ENCODE peak calls at places on chromosomes 16 and 17, in four cellular contexts. J, Q, T and G are unnamed samples. For H3K36me3, the result is how much of the 10 kb centered on the place peaks cover.

GRCh38 chr17:78655251-78655940 is 78.2 kb upstream of the DNAH17 start:
- DNase-seq in J (no peak), Q (no peak), T (no peak), G (no peak)

GRCh38 chr17:74217036-74217725 is 3.8 kb downstream of the TTYH2 start:
- DNase-seq in J (no peak), Q (no peak), T (no peak), G (no peak)

GRCh38 chr16:17313085-17313611 is 157.6 kb downstream of the XYLT1 start:
- DNase-seq in J (no peak), Q (no peak), T (no peak), G (no peak)

GRCh38 chr16:86219655-86220445 is 290.5 kb upstream of the FOXF1 start:
- DNase-seq in J (no peak), Q (no peak), T (no peak), G (no peak)

GRCh38 chr17:62791235-62792121 is 16.6 kb downstream of the MARCHF10 start:
- DNase-seq in J (no peak), Q (no peak), T (no peak), G (no peak)

GRCh38 chr16:55272787-55273186 is 51.2 kb upstream of the IRX6 start:
- DNase-seq in J (no peak), Q (no peak), T (no peak), G (no peak)

GRCh38 chr17:42056634-42057033 is 6.2 kb upstream of the C17orf113 start:
- DNase-seq in J (no peak), Q (no peak), T (no peak), G (no peak)

GRCh38 chr16:25007284-25007984 is 7.7 kb downstream of the ARHGAP17 start:
- DNase-seq in J (no peak), Q (no peak), T (no peak), G (no peak)

GRCh38 chr17:67027031-67027628 is 17.2 kb upstream of the CACNG1 start:
- DNase-seq in J (no peak), Q (no peak), T (no peak), G (no peak)

GRCh38 chr17:1164935-1165556 is 14.7 kb downstream of the ABR start:
- DNase-seq in J (no peak), Q (no peak), T (no peak), G (no peak)

GRCh38 chr17:68197997-68198930 is 49.6 kb upstream of the AMZ2 start:
- DNase-seq in J (no peak), Q (no peak), T (no peak), G (no peak)

GRCh38 chr17:39271546-39271945 is 45.8 kb upstream of the STAC2 start:
- DNase-seq in J (no peak), Q (no peak), T (no peak), G (no peak)

GRCh38 chr17:39276113-39276512 is 50.4 kb upstream of the STAC2 start:
- DNase-seq in J (no peak), Q (no peak), T (no peak), G (no peak)

DNA sequence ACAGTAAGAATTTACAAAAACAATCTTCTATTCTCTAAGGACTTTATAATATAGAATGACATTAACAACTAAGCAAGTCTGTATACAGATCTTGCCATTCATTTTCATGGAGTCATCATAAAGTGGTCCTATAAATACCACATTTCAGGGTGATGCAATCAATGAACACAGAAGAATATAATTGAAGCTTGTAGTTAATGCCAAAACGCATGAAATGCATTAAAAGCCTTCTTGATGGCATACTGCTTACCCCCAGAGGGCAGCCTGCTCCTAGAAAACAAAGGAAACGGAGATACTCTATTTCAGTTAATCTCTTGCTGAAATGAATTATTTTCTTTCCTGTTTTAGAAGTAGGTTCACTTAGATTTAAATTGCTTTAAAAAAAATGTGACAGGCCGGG is 45.2 kb upstream of the STAC2 start:
- DNase-seq in J (no peak), Q (no peak), T (no peak), G (peak)
- TF ChIP-seq YY1 in J (no peak), Q (no peak), T (no peak), G (no peak)

DNA sequence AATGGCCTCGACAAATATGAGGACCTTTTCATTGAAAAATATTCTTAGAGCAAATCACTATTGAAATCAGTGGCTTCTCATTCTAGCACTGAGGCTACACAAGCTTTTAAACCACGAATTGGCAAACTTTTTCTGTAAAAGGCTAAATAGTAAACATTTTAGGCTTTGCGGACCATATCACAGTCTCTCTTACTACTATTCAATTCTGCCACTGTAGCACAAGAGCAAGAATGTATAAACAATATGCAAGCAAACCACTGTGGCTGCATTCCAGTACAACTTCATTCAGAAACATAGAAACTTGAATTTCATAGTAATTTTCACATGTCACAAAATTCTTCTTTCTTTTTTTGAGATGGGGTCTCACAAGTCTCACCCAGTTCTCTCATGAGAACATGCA is 49.1 kb downstream of the PHLPP2 start:
- DNase-seq in J (no peak), Q (no peak), T (no peak), G (no peak)
- H3K36me3 ChIP-seq in J (under half), Q (under half), T (under half), G (under half)

DNA sequence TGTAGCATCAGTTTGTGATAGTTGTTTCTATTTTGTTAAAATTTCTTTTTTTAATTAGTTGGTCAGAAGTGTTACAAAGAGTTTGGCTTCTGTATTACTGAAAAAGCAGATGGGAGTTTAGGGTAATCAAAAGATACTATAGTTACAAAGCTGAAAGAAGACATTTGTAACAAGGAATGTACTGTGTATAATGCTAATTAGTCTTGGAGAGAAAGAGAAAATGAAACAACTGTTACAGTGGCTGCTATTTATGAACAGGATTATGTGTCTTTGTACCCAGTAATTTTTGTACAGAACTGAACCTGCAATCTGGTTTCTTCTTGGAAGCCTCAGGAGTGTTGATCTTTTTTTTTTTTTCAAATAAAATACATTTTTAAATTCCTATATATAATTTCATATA is 14.3 kb downstream of the GDPD1 start:
- DNase-seq in J (no peak), Q (no peak), T (no peak), G (no peak)
- TF ChIP-seq FOSL1 in J (no peak), Q (no peak), T (no peak), G (no peak)

GRCh38 chr17:18958611-18959010 is 6.6 kb downstream of the SLC5A10 start:
- DNase-seq in J (no peak), Q (no peak), T (no peak), G (no peak)
- TF ChIP-seq YY1 in J (no peak), Q (no peak), T (no peak), G (no peak)

GRCh38 chr17:50076221-50076590 is 18.9 kb upstream of the PDK2 start:
- DNase-seq in J (no peak), Q (no peak), T (no peak), G (no peak)

GRCh38 chr17:50072925-50073324 is 17.0 kb downstream of the ITGA3 start:
- DNase-seq in J (no peak), Q (no peak), T (no peak), G (no peak)

GRCh38 chr17:50074227-50074626 is 18.3 kb downstream of the ITGA3 start:
- DNase-seq in J (no peak), Q (no peak), T (no peak), G (no peak)

GRCh38 chr17:50076591-50077235 is 18.4 kb upstream of the PDK2 start:
- DNase-seq in J (no peak), Q (no peak), T (peak), G (no peak)

GRCh38 chr17:50075446-50076032 is 19.6 kb upstream of the PDK2 start:
- DNase-seq in J (no peak), Q (no peak), T (no peak), G (no peak)
- H3K36me3 ChIP-seq in J (under half), Q (under half), T (under half), G (half or more)

GRCh38 chr17:10807704-10808128 is 3.8 kb upstream of the TMEM238L start:
- DNase-seq in J (no peak), Q (no peak), T (peak), G (no peak)
- TF ChIP-seq FOSL1 in J (no peak), Q (no peak), T (peak), G (no peak)